ENCODE peak calls at places on chromosomes 6 and 20, in four cellular contexts. I, P, U and M are unnamed samples.

GRCh38 chr6:87653074-87653962 is 48.7 kb downstream of the AKIRIN2 start:
- DNase-seq in U (no peak), I (no peak), P (no peak), M (no peak)

GRCh38 chr6:7270320-7271204 is 42.4 kb downstream of the SSR1 start:
- DNase-seq in P (no peak), I (no peak), U (no peak), M (no peak)

GRCh38 chr6:110180228-110181008 is at the start of gene CDC40:
- DNase-seq in P (no peak), U (peak), I (no peak), M (no peak)

GRCh38 chr6:37122861-37123260 is 47.1 kb upstream of the PIM1 start:
- DNase-seq in I (no peak), P (no peak), U (no peak), M (no peak)

GRCh38 chr6:131519670-131520436 is 53.2 kb upstream of the ARG1 start:
- DNase-seq in U (no peak), I (peak), P (peak), M (peak)

GRCh38 chr6:106223300-106223930 is 102.1 kb downstream of the ATG5 start:
- DNase-seq in I (peak), P (peak), U (no peak), M (peak)

GRCh38 chr6:47242483-47243386 is 67.0 kb downstream of the TNFRSF21 start:
- DNase-seq in U (peak), P (peak), I (peak), M (peak)

GRCh38 chr6:12886961-12887775 is 170.6 kb downstream of the PHACTR1 start:
- DNase-seq in I (peak), P (peak), U (no peak), M (no peak)

GRCh38 chr20:43722153-43722505 is 4.7 kb downstream of the GTSF1L start:
- DNase-seq in I (no peak), P (no peak), U (no peak), M (no peak)

GRCh38 chr6:143457563-143458359 is 7.2 kb downstream of the PEX3 start:
- DNase-seq in U (no peak), P (peak), I (peak), M (peak)

GRCh38 chr20:6735913-6736845 is 31.3 kb upstream of the BMP2 start:
- DNase-seq in P (peak), U (no peak), I (no peak), M (no peak)

GRCh38 chr6:116144590-116144989 is 18.7 kb upstream of the COL10A1 start:
- DNase-seq in I (peak), U (no peak), P (peak), M (peak)

GRCh38 chr6:69768664-69769063 is 28.1 kb downstream of the LMBRD1 start:
- DNase-seq in I (no peak), U (no peak), P (peak), M (no peak)

GRCh38 chr6:128095362-128095761 is 194.5 kb upstream of the THEMIS start:
- DNase-seq in P (no peak), I (no peak), U (no peak), M (no peak)

GRCh38 chr6:75204959-75205775 is 686 bp downstream of the COL12A1 start:
- DNase-seq in P (peak), U (peak), I (peak), M (peak)

GRCh38 chr6:16903470-16903869 is 142.2 kb upstream of the ATXN1 start:
- DNase-seq in I (no peak), U (no peak), P (peak), M (no peak)

GRCh38 chr20:21017381-21018085 is 88.6 kb downstream of the LINC00237 start:
- DNase-seq in U (no peak), I (no peak), P (no peak), M (no peak)

GRCh38 chr6:3867616-3868502 is 18.7 kb downstream of the FAM50B start:
- DNase-seq in U (no peak), I (peak), P (peak), M (peak)

GRCh38 chr20:41198443-41198842 is 61.1 kb downstream of the PLCG1 start:
- DNase-seq in U (no peak), I (no peak), P (no peak), M (no peak)

GRCh38 chr20:35674921-35675320 is 10.2 kb upstream of the CPNE1 start:
- DNase-seq in I (no peak), P (no peak), U (no peak), M (no peak)

GRCh38 chr6:168515376-168515775 is 74.4 kb downstream of the SMOC2 start:
- DNase-seq in U (no peak), P (no peak), I (no peak), M (no peak)

GRCh38 chr6:156883497-156884252 is 106.5 kb downstream of the ARID1B start:
- DNase-seq in I (peak), P (no peak), U (no peak), M (peak)

GRCh38 chr6:134642217-134642616 is 307.7 kb downstream of the ALDH8A1 start:
- DNase-seq in I (peak), U (no peak), P (peak), M (peak)

GRCh38 chr6:117266267-117266797 is 974 bp downstream of the VGLL2 start:
- DNase-seq in P (no peak), I (no peak), U (no peak), M (no peak)
- H3K4me3 ChIP-seq in P (peak), I (no peak), U (peak), M (no peak)

GRCh38 chr6:29834564-29835436 is 7.2 kb downstream of the HLA-G start:
- DNase-seq in I (peak), P (peak), U (peak), M (peak)
- TF ChIP-seq CTCF in I (peak), P (peak), U (peak), M (peak)

DNA sequence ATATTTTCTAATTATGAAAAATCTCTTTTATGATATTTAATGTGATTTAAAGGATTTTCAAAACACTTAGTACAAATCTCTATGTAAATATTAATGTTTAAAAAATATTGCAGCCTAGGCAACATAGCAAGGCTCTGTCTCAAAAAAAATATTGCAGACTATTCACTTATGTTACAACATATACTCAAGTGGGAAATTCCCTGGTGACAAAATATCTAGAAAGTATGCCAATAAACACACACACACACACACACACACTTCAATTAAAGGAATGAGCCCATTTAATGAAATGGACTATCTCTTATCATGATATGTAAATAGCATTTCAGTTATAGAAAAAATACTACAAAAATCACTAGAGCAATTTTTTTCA is 226.8 kb upstream of the MARCKS start:
- DNase-seq in U (no peak), P (peak), I (peak), M (peak)
- H3K4me3 ChIP-seq in U (peak), P (no peak), I (no peak), M (no peak)

GRCh38 chr6:138011413-138011812 is 95.8 kb downstream of the PERP start:
- DNase-seq in I (no peak), U (no peak), P (no peak), M (peak)

GRCh38 chr6:138008791-138009190 is 98.4 kb downstream of the PERP start:
- DNase-seq in P (no peak), U (no peak), I (no peak), M (no peak)

GRCh38 chr6:138004423-138005287 is 102.6 kb downstream of the PERP start:
- DNase-seq in I (peak), U (no peak), P (peak), M (peak)

GRCh38 chr6:138005846-138006245 is 101.4 kb downstream of the PERP start:
- DNase-seq in I (no peak), U (no peak), P (no peak), M (no peak)

DNA sequence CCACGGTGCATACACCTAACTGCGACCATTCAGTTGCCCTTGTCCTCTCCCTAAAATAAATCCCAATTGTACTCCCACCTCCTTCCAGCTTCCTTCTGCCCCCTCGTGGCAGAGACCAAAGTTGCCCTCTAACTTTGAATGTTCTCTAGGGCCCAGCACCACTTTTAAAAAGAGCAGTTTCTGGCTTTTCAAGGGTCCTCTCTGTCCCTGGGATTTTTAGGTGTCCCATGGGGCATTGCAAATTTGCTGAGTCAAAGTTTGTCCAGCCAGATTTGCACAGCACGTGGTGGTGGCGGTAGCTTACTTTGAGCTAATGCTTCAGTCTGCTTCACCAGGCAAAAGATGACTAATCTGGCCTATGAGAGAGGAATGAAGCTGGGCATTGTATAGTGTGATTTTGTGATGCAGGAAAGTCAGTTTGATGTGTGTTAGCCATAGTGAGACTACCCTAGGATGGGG is 100.2 kb downstream of the PERP start:
- DNase-seq in U (no peak), P (peak), I (peak), M (peak)
- TF ChIP-seq CTCF in U (peak), P (peak), I (peak), M (peak)

GRCh38 chr20:62477669-62478450 is 2.1 kb upstream of the GATA5 start:
- DNase-seq in P (no peak), I (no peak), U (no peak), M (no peak)
- H3K4me3 ChIP-seq in P (no peak), I (no peak), U (no peak), M (no peak)

GRCh38 chr6:137013738-137014602 is 30.8 kb downstream of the IL20RA start:
- DNase-seq in P (peak), I (peak), U (no peak), M (peak)
- TF ChIP-seq CTCF in P (peak), I (peak), U (peak), M (peak)

DNA sequence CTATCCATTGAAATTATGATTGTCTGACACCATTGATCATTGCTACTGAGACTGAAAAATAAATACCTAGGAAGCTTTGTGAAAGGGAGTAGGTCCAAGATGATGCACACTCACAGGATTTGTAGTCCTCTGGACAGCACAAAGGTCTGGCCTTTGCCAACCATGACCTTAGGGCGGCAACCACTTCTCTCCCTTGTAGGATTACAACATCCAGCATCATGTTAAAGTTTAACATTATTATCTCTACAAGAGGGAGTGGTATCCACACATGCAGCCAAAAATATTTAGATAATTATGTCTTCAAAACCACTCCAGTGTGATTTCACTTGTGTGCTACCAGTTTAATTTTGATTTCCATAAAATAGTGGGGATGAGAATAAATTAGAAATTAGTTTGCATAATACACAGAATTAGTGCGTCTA is 51.1 kb upstream of the NHSL1 start:
- DNase-seq in U (no peak), I (no peak), P (no peak), M (no peak)
- H3K4me3 ChIP-seq in U (no peak), I (no peak), P (no peak), M (no peak)

DNA sequence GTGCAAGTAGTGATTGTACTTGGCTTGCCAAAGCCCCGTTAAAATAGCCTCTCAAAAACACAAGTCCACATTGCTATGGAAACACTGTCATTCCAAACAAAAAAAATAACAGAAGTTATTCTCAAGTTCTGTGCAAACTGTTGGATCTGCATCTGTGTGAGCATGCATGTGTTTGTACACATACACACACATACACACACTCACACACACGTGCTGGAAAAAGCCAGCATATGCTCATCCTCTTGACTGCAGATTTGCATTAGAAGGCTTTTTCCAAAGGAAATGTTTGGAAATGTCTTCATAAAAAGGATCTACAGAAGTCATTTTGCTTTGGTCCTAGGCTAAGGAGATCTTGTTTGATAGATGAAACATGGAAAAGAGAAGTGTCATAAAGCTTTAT is 13.4 kb upstream of the CBLN4 start:
- DNase-seq in I (no peak), U (no peak), P (no peak), M (no peak)
- TF ChIP-seq CTCF in I (no peak), U (no peak), P (no peak), M (no peak)